ENCODE peak calls at places on chromosomes 3 and 15, in seven cellular contexts. One of them, this sample, is unnamed.

GRCh38 chr15:78129098-78130011 is 1.9 kb downstream of the CIB2 start:
- DNase-seq in heart right ventricle: no peak
- DNase-seq in endothelial cell: no peak
- DNase-seq in natural killer cell: no peak
- DNase-seq in lower leg skin: no peak
- DNase-seq in fibroblast of lung: no peak
- DNase-seq in Panc1: no peak
- DNase-seq in this sample: no peak

GRCh38 chr3:56467801-56468183 is 475 bp downstream of the ERC2 start:
- DNase-seq in lower leg skin: no peak
- DNase-seq in endothelial cell: peak; percentile 28
- DNase-seq in natural killer cell: no peak
- DNase-seq in heart right ventricle: no peak
- DNase-seq in fibroblast of lung: no peak
- DNase-seq in Panc1: no peak
- DNase-seq in this sample: no peak

GRCh38 chr15:62163847-62164499 is 1.1 kb downstream of the C2CD4B start:
- DNase-seq in natural killer cell: no peak
- DNase-seq in endothelial cell: peak; percentile 44
- DNase-seq in lower leg skin: no peak
- DNase-seq in Panc1: no peak
- DNase-seq in heart right ventricle: peak; percentile 21
- DNase-seq in fibroblast of lung: no peak
- DNase-seq in this sample: no peak

GRCh38 chr3:11116336-11117059 is 37.8 kb upstream of the HRH1 start:
- DNase-seq in Panc1: no peak
- DNase-seq in heart right ventricle: no peak
- DNase-seq in lower leg skin: no peak
- DNase-seq in fibroblast of lung: peak; percentile 73
- DNase-seq in endothelial cell: no peak
- DNase-seq in natural killer cell: no peak
- DNase-seq in this sample: no peak

GRCh38 chr15:78105541-78106241 is 13.3 kb downstream of the SH2D7 start:
- DNase-seq in natural killer cell: no peak
- DNase-seq in endothelial cell: no peak
- DNase-seq in fibroblast of lung: peak; percentile 17
- DNase-seq in heart right ventricle: no peak
- DNase-seq in lower leg skin: no peak
- DNase-seq in Panc1: no peak
- DNase-seq in this sample: peak; percentile 53

GRCh38 chr3:176633511-176633910 is 563.8 kb downstream of the TBL1XR1 start:
- DNase-seq in natural killer cell: no peak
- DNase-seq in heart right ventricle: no peak
- DNase-seq in endothelial cell: no peak
- DNase-seq in Panc1: no peak
- DNase-seq in fibroblast of lung: no peak
- DNase-seq in lower leg skin: no peak
- DNase-seq in this sample: no peak

GRCh38 chr3:79515072-79515471 is 252.7 kb downstream of the ROBO1 start:
- DNase-seq in fibroblast of lung: peak; percentile 73
- DNase-seq in endothelial cell: no peak
- DNase-seq in heart right ventricle: no peak
- DNase-seq in natural killer cell: no peak
- DNase-seq in Panc1: no peak
- DNase-seq in lower leg skin: no peak
- DNase-seq in this sample: no peak

GRCh38 chr3:104108522-104108921 is 1258.2 kb upstream of the ALCAM start:
- DNase-seq in natural killer cell: no peak
- DNase-seq in heart right ventricle: no peak
- DNase-seq in Panc1: no peak
- DNase-seq in lower leg skin: no peak
- DNase-seq in fibroblast of lung: no peak
- DNase-seq in endothelial cell: no peak
- DNase-seq in this sample: no peak

GRCh38 chr3:55270976-55271375 is 216.1 kb downstream of the WNT5A start:
- DNase-seq in fibroblast of lung: peak; percentile 68
- DNase-seq in endothelial cell: no peak
- DNase-seq in lower leg skin: no peak
- DNase-seq in heart right ventricle: no peak
- DNase-seq in natural killer cell: no peak
- DNase-seq in Panc1: no peak
- DNase-seq in this sample: no peak

GRCh38 chr15:70269991-70270751 is 172.5 kb upstream of the TLE3 start:
- DNase-seq in fibroblast of lung: no peak
- DNase-seq in heart right ventricle: peak; percentile 47
- DNase-seq in Panc1: no peak
- DNase-seq in natural killer cell: no peak
- DNase-seq in lower leg skin: peak; percentile 44
- DNase-seq in endothelial cell: no peak
- DNase-seq in this sample: no peak

GRCh38 chr15:61047783-61048182 is 181.3 kb downstream of the RORA start:
- DNase-seq in heart right ventricle: no peak
- DNase-seq in Panc1: no peak
- DNase-seq in fibroblast of lung: peak; percentile 41
- DNase-seq in lower leg skin: no peak
- DNase-seq in natural killer cell: no peak
- DNase-seq in endothelial cell: no peak
- DNase-seq in this sample: no peak

GRCh38 chr15:39582286-39582976 is 1.6 kb downstream of the THBS1 start:
- DNase-seq in Panc1: no peak
- DNase-seq in fibroblast of lung: peak; percentile 29
- DNase-seq in natural killer cell: no peak
- DNase-seq in lower leg skin: no peak
- DNase-seq in endothelial cell: no peak
- DNase-seq in heart right ventricle: peak; percentile 35
- DNase-seq in this sample: no peak

GRCh38 chr15:41207687-41208448 is 22.7 kb downstream of the EXD1 start:
- DNase-seq in natural killer cell: no peak
- DNase-seq in Panc1: no peak
- DNase-seq in fibroblast of lung: peak; percentile 75
- DNase-seq in lower leg skin: no peak
- DNase-seq in heart right ventricle: no peak
- DNase-seq in endothelial cell: no peak
- DNase-seq in this sample: no peak

GRCh38 chr15:27438403-27439375 is 467.7 kb downstream of the GABRG3 start:
- DNase-seq in fibroblast of lung: peak; percentile 46
- DNase-seq in heart right ventricle: no peak
- DNase-seq in natural killer cell: no peak
- DNase-seq in Panc1: no peak
- DNase-seq in lower leg skin: no peak
- DNase-seq in endothelial cell: no peak
- DNase-seq in this sample: no peak

GRCh38 chr3:51681453-51681852 is 10.4 kb downstream of the TEX264 start:
- DNase-seq in endothelial cell: no peak
- DNase-seq in Panc1: no peak
- DNase-seq in natural killer cell: no peak
- DNase-seq in lower leg skin: peak; percentile 51
- DNase-seq in heart right ventricle: no peak
- DNase-seq in fibroblast of lung: no peak
- DNase-seq in this sample: peak; percentile 77

GRCh38 chr3:150238995-150239612 is 169.0 kb upstream of the TSC22D2 start:
- DNase-seq in Panc1: no peak
- DNase-seq in heart right ventricle: no peak
- DNase-seq in fibroblast of lung: no peak
- DNase-seq in endothelial cell: no peak
- DNase-seq in natural killer cell: no peak
- DNase-seq in lower leg skin: no peak
- DNase-seq in this sample: no peak
- TF ChIP-seq CTCF in Panc1: peak; percentile 89
- TF ChIP-seq CTCF in heart right ventricle: no peak
- TF ChIP-seq CTCF in fibroblast of lung: peak; percentile 11
- TF ChIP-seq CTCF in endothelial cell: no peak
- TF ChIP-seq CTCF in natural killer cell: no peak
- TF ChIP-seq CTCF in lower leg skin: no peak
- TF ChIP-seq CTCF in this sample: peak; percentile 28

GRCh38 chr3:9809239-9809614 is 835 bp upstream of the TTLL3 start:
- DNase-seq in endothelial cell: no peak
- DNase-seq in natural killer cell: no peak
- DNase-seq in lower leg skin: no peak
- DNase-seq in fibroblast of lung: no peak
- DNase-seq in Panc1: no peak
- DNase-seq in heart right ventricle: no peak
- DNase-seq in this sample: no peak

GRCh38 chr3:9806688-9807589 is 3.1 kb upstream of the TTLL3 start:
- DNase-seq in fibroblast of lung: no peak
- DNase-seq in endothelial cell: no peak
- DNase-seq in lower leg skin: no peak
- DNase-seq in natural killer cell: no peak
- DNase-seq in heart right ventricle: no peak
- DNase-seq in Panc1: no peak
- DNase-seq in this sample: no peak

GRCh38 chr3:9807981-9808344 is 2.1 kb upstream of the TTLL3 start:
- DNase-seq in Panc1: no peak
- DNase-seq in endothelial cell: no peak
- DNase-seq in natural killer cell: no peak
- DNase-seq in fibroblast of lung: no peak
- DNase-seq in heart right ventricle: no peak
- DNase-seq in lower leg skin: no peak
- DNase-seq in this sample: no peak

GRCh38 chr3:9809615-9810356 is at the start of gene TTLL3:
- DNase-seq in fibroblast of lung: peak; percentile 60
- DNase-seq in lower leg skin: peak; percentile 72
- DNase-seq in endothelial cell: peak; percentile 61
- DNase-seq in natural killer cell: peak; percentile 44
- DNase-seq in heart right ventricle: peak; percentile 82
- DNase-seq in Panc1: no peak
- DNase-seq in this sample: peak; percentile 91

GRCh38 chr3:9808345-9809037 is 1.6 kb upstream of the TTLL3 start:
- DNase-seq in lower leg skin: no peak
- DNase-seq in Panc1: no peak
- DNase-seq in endothelial cell: peak; percentile 27
- DNase-seq in fibroblast of lung: peak; percentile 17
- DNase-seq in natural killer cell: peak; percentile 35
- DNase-seq in heart right ventricle: no peak
- DNase-seq in this sample: no peak
- TF ChIP-seq CTCF in lower leg skin: no peak
- TF ChIP-seq CTCF in Panc1: no peak
- TF ChIP-seq CTCF in endothelial cell: no peak
- TF ChIP-seq CTCF in fibroblast of lung: peak; percentile 25
- TF ChIP-seq CTCF in natural killer cell: no peak
- TF ChIP-seq CTCF in heart right ventricle: no peak
- TF ChIP-seq CTCF in this sample: peak; percentile 20

GRCh38 chr3:183178833-183179549 is 16.5 kb upstream of the LAMP3 start:
- DNase-seq in lower leg skin: no peak
- DNase-seq in fibroblast of lung: peak; percentile 35
- DNase-seq in heart right ventricle: peak; percentile 30
- DNase-seq in Panc1: no peak
- DNase-seq in natural killer cell: no peak
- DNase-seq in endothelial cell: peak; percentile 56
- DNase-seq in this sample: peak; percentile 92
- TF ChIP-seq CTCF in lower leg skin: no peak
- TF ChIP-seq CTCF in fibroblast of lung: no peak
- TF ChIP-seq CTCF in heart right ventricle: no peak
- TF ChIP-seq CTCF in Panc1: peak; percentile 75
- TF ChIP-seq CTCF in natural killer cell: no peak
- TF ChIP-seq CTCF in endothelial cell: no peak
- TF ChIP-seq CTCF in this sample: peak; percentile 21

GRCh38 chr15:81117581-81117980 is 16.5 kb upstream of the CFAP161 start:
- DNase-seq in Panc1: no peak
- DNase-seq in natural killer cell: no peak
- DNase-seq in endothelial cell: no peak
- DNase-seq in fibroblast of lung: no peak
- DNase-seq in heart right ventricle: no peak
- DNase-seq in lower leg skin: no peak
- DNase-seq in this sample: no peak
- TF ChIP-seq CTCF in Panc1: no peak
- TF ChIP-seq CTCF in natural killer cell: no peak
- TF ChIP-seq CTCF in endothelial cell: no peak
- TF ChIP-seq CTCF in fibroblast of lung: no peak
- TF ChIP-seq CTCF in heart right ventricle: no peak
- TF ChIP-seq CTCF in lower leg skin: no peak
- TF ChIP-seq CTCF in this sample: no peak

GRCh38 chr3:197524128-197524527 is 31.6 kb downstream of the BDH1 start:
- DNase-seq in natural killer cell: no peak
- DNase-seq in fibroblast of lung: no peak
- DNase-seq in heart right ventricle: no peak
- DNase-seq in lower leg skin: no peak
- DNase-seq in endothelial cell: no peak
- DNase-seq in Panc1: no peak
- DNase-seq in this sample: no peak

GRCh38 chr3:197532388-197532787 is 23.4 kb downstream of the BDH1 start:
- DNase-seq in natural killer cell: no peak
- DNase-seq in endothelial cell: no peak
- DNase-seq in lower leg skin: no peak
- DNase-seq in Panc1: no peak
- DNase-seq in heart right ventricle: no peak
- DNase-seq in fibroblast of lung: no peak
- DNase-seq in this sample: no peak

GRCh38 chr3:197525706-197526105 is 30.1 kb downstream of the BDH1 start:
- DNase-seq in Panc1: no peak
- DNase-seq in natural killer cell: no peak
- DNase-seq in fibroblast of lung: peak; percentile 29
- DNase-seq in heart right ventricle: no peak
- DNase-seq in lower leg skin: no peak
- DNase-seq in endothelial cell: no peak
- DNase-seq in this sample: peak; percentile 41

GRCh38 chr3:197527569-197527968 is 28.2 kb downstream of the BDH1 start:
- DNase-seq in Panc1: no peak
- DNase-seq in endothelial cell: no peak
- DNase-seq in heart right ventricle: no peak
- DNase-seq in lower leg skin: no peak
- DNase-seq in natural killer cell: no peak
- DNase-seq in fibroblast of lung: no peak
- DNase-seq in this sample: no peak

GRCh38 chr3:197528190-197528589 is 27.6 kb downstream of the BDH1 start:
- DNase-seq in heart right ventricle: no peak
- DNase-seq in lower leg skin: no peak
- DNase-seq in Panc1: no peak
- DNase-seq in endothelial cell: no peak
- DNase-seq in fibroblast of lung: no peak
- DNase-seq in natural killer cell: no peak
- DNase-seq in this sample: no peak
- TF ChIP-seq CTCF in heart right ventricle: no peak
- TF ChIP-seq CTCF in lower leg skin: no peak
- TF ChIP-seq CTCF in Panc1: no peak
- TF ChIP-seq CTCF in endothelial cell: no peak
- TF ChIP-seq CTCF in fibroblast of lung: no peak
- TF ChIP-seq CTCF in natural killer cell: no peak
- TF ChIP-seq CTCF in this sample: no peak